ENCODE peak calls at places on chromosomes 7 and 10, in five cellular contexts. F, J, R, O and A are unnamed samples.

GRCh38 chr10:19930936-19931859 is 115.0 kb downstream of the PLXDC2 start:
- DNase-seq in J (no peak), O (no peak), F (peak; percentile 5), R (no peak), A (peak; percentile 70)

GRCh38 chr7:99124636-99125504 is 19.0 kb downstream of the SMURF1 start:
- DNase-seq in O (no peak), J (no peak), R (no peak), F (no peak), A (no peak)

GRCh38 chr10:29102233-29102632 is 186.6 kb upstream of the LYZL1 start:
- DNase-seq in F (peak; percentile 26), O (no peak), R (no peak), J (no peak), A (no peak)

GRCh38 chr7:151795168-151795754 is 81.7 kb downstream of the PRKAG2 start:
- DNase-seq in F (no peak), J (no peak), O (no peak), R (no peak), A (no peak)

GRCh38 chr7:101239951-101240220 is 2.3 kb upstream of the CLDN15 start:
- DNase-seq in O (no peak), J (no peak), F (peak; percentile 22), R (peak; percentile 14), A (no peak)

GRCh38 chr10:77409697-77410471 is 227.7 kb downstream of the KCNMA1 start:
- DNase-seq in O (no peak), J (no peak), R (no peak), F (no peak), A (no peak)

GRCh38 chr7:36265720-36266119 is 112.7 kb downstream of the EEPD1 start:
- DNase-seq in F (no peak), R (no peak), O (peak; percentile 40), J (no peak), A (no peak)

GRCh38 chr10:99456207-99456606 is 25.8 kb upstream of the GOT1 start:
- DNase-seq in J (no peak), R (no peak), F (no peak), O (no peak), A (no peak)

GRCh38 chr10:97040706-97041105 is 145.1 kb downstream of the SLIT1 start:
- DNase-seq in J (no peak), O (no peak), F (no peak), R (no peak), A (no peak)

GRCh38 chr10:73590881-73591577 is at the start of gene USP54:
- DNase-seq in J (no peak), O (peak; percentile 59), R (peak; percentile 36), F (no peak), A (peak; percentile 52)

GRCh38 chr7:30428586-30429530 is 49.7 kb downstream of the NOD1 start:
- DNase-seq in F (peak; percentile 8), R (no peak), J (no peak), O (no peak), A (no peak)

GRCh38 chr10:11772575-11773288 is 30.6 kb downstream of the ECHDC3 start:
- DNase-seq in R (no peak), J (no peak), F (no peak), O (no peak), A (peak; percentile 12)

GRCh38 chr7:91347288-91347687 is 83.1 kb downstream of the FZD1 start:
- DNase-seq in R (no peak), O (no peak), F (no peak), J (no peak), A (peak; percentile 2)

GRCh38 chr10:118966131-118967125 is 63.1 kb upstream of the NANOS1 start:
- DNase-seq in F (peak; percentile 63), J (no peak), O (no peak), R (no peak), A (no peak)

GRCh38 chr10:98423691-98424120 is 8.7 kb upstream of the PYROXD2 start:
- DNase-seq in O (peak; percentile 41), R (no peak), J (no peak), F (no peak), A (no peak)

GRCh38 chr10:99357691-99358090 is 28.5 kb downstream of the CNNM1 start:
- DNase-seq in O (no peak), F (no peak), J (no peak), R (no peak), A (no peak)

GRCh38 chr7:70881470-70881869 is 250.5 kb upstream of the GALNT17 start:
- DNase-seq in O (no peak), J (no peak), F (peak; percentile 25), R (no peak), A (no peak)

GRCh38 chr7:36670585-36671431 is 53.5 kb downstream of the AOAH start:
- DNase-seq in O (peak; percentile 42), J (peak; percentile 28), F (peak; percentile 70), R (peak; percentile 76), A (peak; percentile 62)

DNA sequence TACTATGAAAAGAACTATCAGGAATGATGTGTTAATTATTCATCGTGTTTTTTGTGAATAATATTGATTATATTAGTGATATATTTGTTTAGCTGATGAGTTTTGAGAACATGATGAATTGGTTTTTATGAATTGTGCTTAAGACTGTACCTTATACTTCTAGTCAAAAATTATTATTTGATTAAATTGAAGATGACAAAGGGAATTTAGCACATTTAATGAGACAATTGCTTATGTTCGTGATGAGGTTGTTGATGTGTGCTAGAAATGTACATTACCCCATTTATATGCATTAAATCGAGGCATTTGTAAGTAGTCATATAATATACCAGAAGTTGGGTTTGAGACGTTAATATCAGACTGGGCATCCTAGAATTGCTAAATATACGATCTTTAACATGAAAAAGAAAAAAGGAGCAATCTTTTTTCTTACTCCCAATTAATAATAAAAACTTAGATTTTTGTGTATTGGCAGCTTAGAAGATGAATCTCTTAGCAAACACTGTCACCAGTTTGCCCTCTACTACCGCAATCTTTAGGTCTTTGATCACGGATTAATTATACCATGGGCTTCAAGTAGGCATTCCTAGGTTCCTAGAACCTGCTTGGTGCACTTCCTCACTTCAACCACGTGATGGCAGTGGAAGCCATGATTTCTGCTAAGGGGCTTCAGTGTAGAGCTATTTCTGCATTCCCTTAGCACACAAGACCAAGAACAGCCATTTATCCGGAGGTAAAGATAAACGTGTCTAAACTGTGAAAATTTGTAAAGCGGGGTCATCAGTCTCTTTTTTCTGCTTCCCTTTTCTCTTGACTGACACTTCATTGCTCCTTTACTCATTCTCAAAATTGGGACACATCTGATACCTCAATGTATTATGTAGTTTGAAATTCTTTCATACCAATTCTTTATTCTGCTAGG is 1.6 kb downstream of the KLHDC10 start:
- DNase-seq in F (peak; percentile 79), R (peak; percentile 72), O (peak; percentile 84), J (peak; percentile 70), A (peak; percentile 90)
- TF ChIP-seq MXI1 in F (peak; percentile 63), R (peak; percentile 54), O (no peak), J (no peak), A (no peak)

DNA sequence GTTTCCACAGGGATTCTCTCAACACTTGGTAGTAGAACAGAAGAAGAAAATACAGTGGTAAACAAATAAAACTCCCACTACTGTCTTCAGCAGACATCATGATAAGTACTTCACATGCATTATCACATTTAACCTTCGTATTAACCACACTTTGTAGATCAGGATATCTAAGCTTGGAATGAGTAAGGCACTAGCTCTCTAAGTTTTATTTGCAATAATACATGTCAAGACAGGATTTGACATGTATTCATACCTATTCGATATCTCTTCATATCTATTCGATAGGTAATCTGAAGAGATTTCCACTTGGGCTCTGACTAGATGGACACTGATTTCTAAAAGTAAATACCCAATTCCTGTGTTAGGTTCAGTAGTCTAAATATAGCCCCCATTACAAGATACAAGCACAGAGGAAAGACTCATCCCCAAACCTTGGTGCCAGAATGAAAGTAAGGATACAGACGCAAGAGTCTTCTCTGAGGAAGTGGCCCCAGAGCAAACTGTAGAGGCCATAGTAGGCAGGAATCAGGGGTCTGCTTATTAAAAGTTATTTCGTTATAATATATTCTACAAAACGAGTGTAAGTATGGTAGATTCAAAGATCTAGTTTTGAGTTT is 58.4 kb downstream of the FOXP2 start:
- DNase-seq in O (no peak), R (no peak), J (no peak), F (no peak), A (no peak)
- TF ChIP-seq MXI1 in O (no peak), R (no peak), J (no peak), F (no peak), A (no peak)

GRCh38 chr10:80276335-80276734 is 13.1 kb downstream of the MAT1A start:
- DNase-seq in F (no peak), J (no peak), R (no peak), O (no peak), A (no peak)
- TF ChIP-seq MXI1 in F (no peak), J (no peak), R (no peak), O (no peak), A (no peak)

GRCh38 chr10:395665-396064 is 260.4 kb downstream of the ZMYND11 start:
- DNase-seq in R (no peak), O (no peak), F (no peak), J (no peak), A (no peak)

GRCh38 chr10:394061-394438 is 258.8 kb downstream of the ZMYND11 start:
- DNase-seq in J (no peak), F (no peak), O (no peak), R (no peak), A (no peak)

GRCh38 chr10:397321-398068 is 262.2 kb downstream of the ZMYND11 start:
- DNase-seq in F (no peak), O (no peak), J (no peak), R (no peak), A (no peak)

GRCh38 chr10:396535-397220 is 261.4 kb downstream of the ZMYND11 start:
- DNase-seq in J (no peak), O (no peak), F (no peak), R (no peak), A (no peak)

GRCh38 chr10:396107-396506 is 260.9 kb downstream of the ZMYND11 start:
- DNase-seq in F (no peak), O (no peak), J (no peak), R (no peak), A (no peak)
- TF ChIP-seq MXI1 in F (no peak), O (no peak), J (no peak), R (no peak), A (no peak)

GRCh38 chr7:22675436-22675835 is 51.6 kb upstream of the IL6 start:
- DNase-seq in O (no peak), R (no peak), F (no peak), J (no peak), A (no peak)
- TF ChIP-seq MXI1 in O (no peak), R (no peak), F (no peak), J (no peak), A (no peak)

GRCh38 chr10:18261063-18261462 is 120.8 kb downstream of the CACNB2 start:
- DNase-seq in F (no peak), J (no peak), R (no peak), O (no peak), A (no peak)
- TF ChIP-seq MXI1 in F (no peak), J (no peak), R (no peak), O (no peak), A (no peak)

DNA sequence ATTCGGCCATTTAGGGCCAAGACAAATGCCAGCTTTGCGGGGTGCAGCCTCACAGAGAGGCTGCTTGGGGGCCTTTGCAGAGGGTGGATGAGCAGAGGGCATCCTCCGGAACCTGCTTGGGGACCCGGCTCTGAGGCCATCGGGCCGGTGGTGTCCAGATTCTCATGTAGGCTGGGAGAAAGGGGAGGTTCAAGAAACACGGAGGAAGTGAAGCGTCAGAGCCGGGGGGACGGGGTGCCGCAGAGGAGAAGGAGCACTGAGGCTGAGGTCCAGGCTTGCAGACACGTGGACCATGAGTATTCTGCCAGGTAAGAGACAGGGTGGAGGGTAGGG is 150.7 kb upstream of the SHH start:
- DNase-seq in J (no peak), O (no peak), F (no peak), R (no peak), A (no peak)
- TF ChIP-seq MXI1 in J (no peak), O (no peak), F (no peak), R (no peak), A (no peak)